ENCODE peak calls at places on chromosomes 2 and 18, in ten cellular contexts. R is activated CD8-positive, alpha-beta memory T cell treated with anti-CD3 and anti-CD28 coated beads for 24 hours; G is LoVo; B is amniotic stem cell; M is iPS-NIHi11; Y is ELR; Q is hypothalamus; O is hippocampal formation; N is nucleus accumbens; A is BE2C. W is an unnamed sample.

GRCh38 chr2:112920923-112921532 is 10.1 kb downstream of the IL37 start:
- DNase-seq in R (no peak), G (no peak), B (no peak), M (no peak), Y (peak), Q (no peak), O (no peak), N (no peak), A (no peak), W (no peak)

GRCh38 chr2:128643221-128644065 is 324.8 kb upstream of the HS6ST1 start:
- DNase-seq in R (peak), G (no peak), B (no peak), M (peak), Y (no peak), Q (no peak), O (no peak), N (no peak), A (no peak), W (no peak)

GRCh38 chr2:52445720-52446119 is 1321.9 kb upstream of the CHAC2 start:
- DNase-seq in R (no peak), G (no peak), B (no peak), M (no peak), Y (no peak), Q (no peak), O (no peak), N (no peak), A (no peak), W (no peak)

GRCh38 chr2:69453475-69454129 is 16.4 kb upstream of the NFU1 start:
- DNase-seq in R (no peak), G (no peak), B (no peak), M (no peak), Y (no peak), Q (no peak), O (no peak), N (no peak), A (peak), W (no peak)

GRCh38 chr2:227301523-227301922 is 23.5 kb upstream of the MFF start:
- DNase-seq in R (no peak), G (no peak), B (no peak), M (no peak), Y (no peak), Q (no peak), O (no peak), N (no peak), A (no peak), W (no peak)

GRCh38 chr2:172465417-172466334 is 38.3 kb downstream of the ITGA6 start:
- DNase-seq in R (peak), G (peak), B (peak), M (peak), Y (peak), Q (peak), O (peak), N (peak), A (peak), W (peak)

GRCh38 chr2:128187032-128187654 is 96.1 kb downstream of the UGGT1 start:
- DNase-seq in R (no peak), G (peak), B (no peak), M (no peak), Y (peak), Q (no peak), O (no peak), N (no peak), A (no peak), W (no peak)

GRCh38 chr2:237923507-237924163 is 43.2 kb upstream of the UBE2F start:
- DNase-seq in R (peak), G (peak), B (peak), M (peak), Y (peak), Q (peak), O (no peak), N (no peak), A (peak), W (no peak)

GRCh38 chr2:16420421-16420820 is 245.2 kb downstream of the CYRIA start:
- DNase-seq in R (no peak), G (no peak), B (no peak), M (no peak), Y (no peak), Q (no peak), O (no peak), N (no peak), A (peak), W (no peak)

GRCh38 chr2:30730736-30731135 is 76.5 kb downstream of the CAPN13 start:
- DNase-seq in R (no peak), G (no peak), B (no peak), M (no peak), Y (no peak), Q (no peak), O (no peak), N (no peak), A (no peak), W (no peak)

GRCh38 chr18:76823574-76823973 is 1.2 kb downstream of the ZNF236 start:
- DNase-seq in R (peak), G (no peak), B (no peak), M (peak), Y (no peak), Q (peak), O (no peak), N (no peak), A (no peak), W (no peak)

GRCh38 chr18:11520536-11520935 is 88.9 kb upstream of the SLC35G4 start:
- DNase-seq in R (no peak), G (no peak), B (no peak), M (no peak), Y (peak), Q (no peak), O (no peak), N (no peak), A (no peak), W (no peak)

GRCh38 chr2:217952409-217952808 is 50.4 kb downstream of the TNS1 start:
- DNase-seq in R (no peak), G (no peak), B (no peak), M (no peak), Y (no peak), Q (no peak), O (no peak), N (no peak), A (peak), W (no peak)

GRCh38 chr2:235432741-235433520 is 60.9 kb upstream of the AGAP1 start:
- DNase-seq in R (no peak), G (no peak), B (no peak), M (no peak), Y (no peak), Q (peak), O (no peak), N (no peak), A (no peak), W (no peak)

GRCh38 chr2:62627667-62628066 is 77.8 kb upstream of the EHBP1 start:
- DNase-seq in R (no peak), G (no peak), B (no peak), M (no peak), Y (no peak), Q (no peak), O (no peak), N (no peak), A (no peak), W (no peak)

GRCh38 chr2:231182500-231182899 is 15.9 kb upstream of the ARMC9 start:
- DNase-seq in R (peak), G (no peak), B (no peak), M (peak), Y (peak), Q (no peak), O (no peak), N (no peak), A (no peak), W (no peak)

GRCh38 chr2:230007931-230008707 is 60.6 kb downstream of the SLC16A14 start:
- DNase-seq in R (peak), G (peak), B (peak), M (peak), Y (peak), Q (peak), O (peak), N (peak), A (peak), W (peak)

GRCh38 chr18:32879497-32879896 is 106.7 kb upstream of the KLHL14 start:
- DNase-seq in R (no peak), G (no peak), B (no peak), M (peak), Y (no peak), Q (no peak), O (no peak), N (no peak), A (no peak), W (no peak)

GRCh38 chr2:100417745-100418090 is 250 bp upstream of the CHST10 start:
- DNase-seq in R (no peak), G (no peak), B (no peak), M (no peak), Y (no peak), Q (no peak), O (no peak), N (no peak), A (no peak), W (no peak)

GRCh38 chr2:121473502-121473901 is 57.2 kb upstream of the RNU4ATAC start:
- DNase-seq in R (no peak), G (no peak), B (no peak), M (no peak), Y (no peak), Q (peak), O (no peak), N (no peak), A (no peak), W (no peak)

GRCh38 chr18:46542545-46542944 is 114.5 kb downstream of the LOXHD1 start:
- DNase-seq in R (no peak), G (peak), B (no peak), M (peak), Y (peak), Q (no peak), O (no peak), N (no peak), A (no peak), W (no peak)

GRCh38 chr2:74099835-74100234 is 47.9 kb downstream of the BOLA3 start:
- DNase-seq in R (no peak), G (no peak), B (no peak), M (no peak), Y (no peak), Q (no peak), O (no peak), N (no peak), A (no peak), W (no peak)

GRCh38 chr2:74250189-74250631 is 51.8 kb downstream of the MTHFD2 start:
- DNase-seq in R (peak), G (peak), B (peak), M (peak), Y (peak), Q (peak), O (peak), N (no peak), A (peak), W (no peak)

GRCh38 chr2:85091838-85092237 is 41.4 kb upstream of the TCF7L1 start:
- DNase-seq in R (no peak), G (no peak), B (no peak), M (no peak), Y (no peak), Q (no peak), O (no peak), N (no peak), A (no peak), W (no peak)

GRCh38 chr18:12841070-12841469 is 43.0 kb downstream of the PTPN2 start:
- DNase-seq in R (no peak), G (no peak), B (no peak), M (no peak), Y (no peak), Q (no peak), O (no peak), N (no peak), A (no peak), W (no peak)